ENCODE peak calls at places on chromosomes 7 and 10, in eight cellular contexts. P is spleen, C is tibial artery, M is Karpas-422, Y is GM23248, L is hepatocyte, I is transverse colon, T is pancreas. G is an unnamed sample.

GRCh38 chr10:3806603-3807002 is 21.6 kb upstream of the KLF6 start:
- DNase-seq in P (no peak), C (no peak), M (no peak), Y (peak; percentile 98), L (peak; percentile 80), I (peak; percentile 83), T (no peak), G (no peak)

GRCh38 chr10:47020491-47020890 is 109.3 kb downstream of the PTPN20 start:
- DNase-seq in P (peak; percentile 72), C (peak; percentile 76), M (no peak), Y (peak; percentile 93), L (no peak), I (no peak), T (no peak), G (no peak)

GRCh38 chr7:95951997-95952795 is 179.8 kb downstream of the DYNC1I1 start:
- DNase-seq in P (no peak), C (no peak), M (no peak), Y (no peak), L (no peak), I (no peak), T (no peak), G (no peak)

GRCh38 chr10:30219977-30220751 is 128.9 kb downstream of the MTPAP start:
- DNase-seq in P (no peak), C (peak; percentile 34), M (peak; percentile 46), Y (peak; percentile 63), L (peak; percentile 30), I (no peak), T (no peak), G (no peak)

GRCh38 chr10:97823734-97824133 is 25.9 kb upstream of the GOLGA7B start:
- DNase-seq in P (no peak), C (no peak), M (no peak), Y (no peak), L (no peak), I (peak; percentile 21), T (no peak), G (peak; percentile 51)

GRCh38 chr7:17185690-17186070 is 112.8 kb upstream of the AHR start:
- DNase-seq in P (no peak), C (no peak), M (no peak), Y (peak; percentile 73), L (peak; percentile 28), I (no peak), T (no peak), G (no peak)

GRCh38 chr10:72098301-72099053 is 10.1 kb upstream of the SPOCK2 start:
- DNase-seq in P (no peak), C (no peak), M (no peak), Y (no peak), L (peak; percentile 81), I (no peak), T (no peak), G (no peak)

GRCh38 chr7:156907656-156908055 is 14.7 kb upstream of the LMBR1 start:
- DNase-seq in P (no peak), C (no peak), M (no peak), Y (peak; percentile 75), L (peak; percentile 14), I (no peak), T (no peak), G (no peak)

GRCh38 chr10:94902570-94902969 is 35.9 kb upstream of the CYP2C9 start:
- DNase-seq in P (no peak), C (no peak), M (no peak), Y (peak; percentile 0), L (peak; percentile 60), I (no peak), T (no peak), G (no peak)

GRCh38 chr10:28202941-28203352 is 99.9 kb downstream of the MPP7 start:
- DNase-seq in P (no peak), C (peak; percentile 64), M (no peak), Y (no peak), L (no peak), I (no peak), T (no peak), G (no peak)

GRCh38 chr10:86018735-86019058 is 347.9 kb downstream of the GRID1 start:
- DNase-seq in P (no peak), C (no peak), M (no peak), Y (no peak), L (no peak), I (no peak), T (no peak), G (no peak)

GRCh38 chr7:114645451-114645850 is 230.8 kb downstream of the FOXP2 start:
- DNase-seq in P (no peak), C (no peak), M (no peak), Y (no peak), L (no peak), I (no peak), T (no peak), G (no peak)

GRCh38 chr10:35925511-35925910 is 283.4 kb upstream of the FZD8 start:
- DNase-seq in P (no peak), C (no peak), M (no peak), Y (peak; percentile 22), L (no peak), I (no peak), T (no peak), G (no peak)

GRCh38 chr7:120981888-120982615 is 6.5 kb upstream of the CPED1 start:
- DNase-seq in P (no peak), C (no peak), M (no peak), Y (peak; percentile 88), L (no peak), I (no peak), T (no peak), G (no peak)

GRCh38 chr10:21771219-21771618 is 232.3 kb downstream of the DNAJC1 start:
- DNase-seq in P (no peak), C (no peak), M (no peak), Y (no peak), L (no peak), I (no peak), T (no peak), G (no peak)

GRCh38 chr10:35442592-35442991 is 106.3 kb downstream of the CCNY start:
- DNase-seq in P (no peak), C (no peak), M (no peak), Y (no peak), L (no peak), I (no peak), T (no peak), G (no peak)

GRCh38 chr7:128092221-128092620 is 61.0 kb upstream of the LRRC4 start:
- DNase-seq in P (no peak), C (no peak), M (no peak), Y (no peak), L (no peak), I (no peak), T (no peak), G (no peak)

GRCh38 chr10:6053816-6054581 is 8.2 kb downstream of the IL2RA start:
- DNase-seq in P (peak; percentile 81), C (peak; percentile 35), M (no peak), Y (no peak), L (peak; percentile 54), I (peak; percentile 52), T (peak; percentile 63), G (no peak)

GRCh38 chr10:50216894-50217293 is 34.4 kb downstream of the ASAH2 start:
- DNase-seq in P (no peak), C (no peak), M (no peak), Y (peak; percentile 42), L (no peak), I (no peak), T (no peak), G (no peak)

GRCh38 chr10:62402503-62402902 is 28.3 kb downstream of the ZNF365 start:
- DNase-seq in P (no peak), C (no peak), M (no peak), Y (peak; percentile 57), L (no peak), I (no peak), T (no peak), G (no peak)

DNA sequence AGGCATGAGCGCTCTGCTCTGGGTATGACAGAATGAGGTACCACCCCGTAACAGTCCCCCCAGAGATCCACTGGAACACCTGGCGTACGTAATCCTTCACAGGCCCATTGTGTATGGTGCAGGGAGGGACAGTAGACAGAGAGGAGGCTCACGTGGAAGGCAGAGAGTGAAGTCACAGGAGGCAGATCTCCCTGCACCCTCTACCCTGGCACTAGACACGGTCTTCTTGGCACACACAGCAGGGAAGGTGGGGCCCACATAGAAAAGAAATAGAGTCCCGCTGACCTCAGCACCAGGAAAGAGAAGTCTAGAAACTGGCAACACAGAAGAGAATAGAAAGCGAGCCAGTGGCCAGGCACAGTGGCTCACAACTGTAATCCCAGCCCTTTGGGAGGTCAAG is 51.9 kb downstream of the SLC29A4 start:
- DNase-seq in P (no peak), C (no peak), M (no peak), Y (no peak), L (no peak), I (no peak), T (no peak), G (no peak)
- H3K36me3 ChIP-seq in P (peaks cover 98% of the 10 kb centered on the region), C (peaks cover 100% of the 10 kb centered on the region), M (no peaks in the 10 kb centered on the region), Y (peaks cover 49% of the 10 kb centered on the region), L (peaks cover 5% of the 10 kb centered on the region), I (no peaks in the 10 kb centered on the region), T (peaks cover 11% of the 10 kb centered on the region), G (peaks cover 9% of the 10 kb centered on the region)

GRCh38 chr10:32955790-32956189 is 2.2 kb downstream of the ITGB1 start:
- DNase-seq in P (no peak), C (no peak), M (peak; percentile 49), Y (no peak), L (no peak), I (no peak), T (no peak), G (no peak)
- H3K4me1 ChIP-seq in P (peaks cover 88% of the 10 kb centered on the region), C (peaks cover 47% of the 10 kb centered on the region), M (peaks cover 77% of the 10 kb centered on the region), Y (peaks cover 54% of the 10 kb centered on the region), L (peaks cover 52% of the 10 kb centered on the region), I (peaks cover 65% of the 10 kb centered on the region), T (peaks cover 18% of the 10 kb centered on the region), G (peaks cover 5% of the 10 kb centered on the region)

DNA sequence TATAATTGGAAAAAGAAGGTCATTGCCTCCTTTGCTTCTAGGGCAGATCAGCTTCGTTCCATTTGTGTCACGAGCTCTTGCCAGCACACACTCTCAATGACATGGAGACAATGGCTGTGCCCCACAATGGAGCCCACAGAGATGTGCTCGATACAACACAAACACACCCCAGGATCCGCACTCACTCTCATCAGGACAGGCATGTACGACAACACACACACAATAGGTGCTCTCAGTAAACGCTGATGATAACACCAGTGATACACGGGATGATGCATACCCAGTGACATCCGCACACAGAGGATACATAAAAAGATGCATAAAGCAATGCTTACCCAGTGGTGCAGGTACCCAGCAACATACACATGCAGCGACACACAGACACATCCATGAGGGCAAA is 61.2 kb upstream of the LBX1 start:
- DNase-seq in P (no peak), C (no peak), M (no peak), Y (no peak), L (no peak), I (no peak), T (no peak), G (no peak)
- H3K27me3 ChIP-seq in P (peaks cover 88% of the 10 kb centered on the region), C (peaks cover 97% of the 10 kb centered on the region), M (no peaks in the 10 kb centered on the region), Y (peaks cover 74% of the 10 kb centered on the region), L (peaks cover 92% of the 10 kb centered on the region), I (peaks cover 93% of the 10 kb centered on the region), T (peaks cover 3% of the 10 kb centered on the region), G (peaks cover 2% of the 10 kb centered on the region)

DNA sequence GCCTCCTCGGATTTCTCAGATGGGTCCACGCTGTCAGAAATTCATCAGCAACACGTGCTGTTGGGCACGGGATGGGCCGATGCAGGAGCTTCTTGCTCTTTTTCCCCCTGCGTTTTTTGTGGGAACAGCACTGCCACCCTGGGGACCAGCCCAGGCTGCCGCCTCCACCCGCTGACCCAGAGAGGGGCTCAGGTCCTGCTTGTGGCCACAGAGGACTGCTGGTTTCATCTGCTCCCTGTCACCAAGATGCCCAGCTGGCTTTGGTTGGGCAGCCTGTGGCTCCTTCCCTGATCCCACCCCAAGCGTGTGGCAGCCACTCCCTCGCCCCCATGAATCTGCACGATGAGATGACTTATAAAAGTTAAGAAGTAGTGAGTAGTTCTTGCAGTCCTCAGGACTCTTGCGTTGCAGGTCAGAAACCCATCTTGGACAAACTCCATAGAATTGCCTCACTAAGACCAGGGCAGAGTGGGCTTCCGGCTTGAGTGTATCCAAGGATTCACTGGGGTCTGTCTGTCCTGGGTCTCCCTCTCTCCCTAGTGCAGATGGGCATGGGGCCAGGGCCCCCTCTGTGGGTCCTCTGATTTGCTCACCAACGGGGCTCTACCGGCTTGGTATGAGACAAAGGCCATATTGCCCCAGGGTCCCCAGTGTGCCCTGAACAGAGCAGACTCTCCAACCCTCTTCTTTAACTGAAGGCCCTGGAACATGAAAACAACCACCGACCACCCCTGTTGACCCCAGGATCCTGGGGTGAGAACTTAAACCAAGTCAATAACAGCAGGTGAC is 68.0 kb upstream of the CHST15 start:
- DNase-seq in P (no peak), C (no peak), M (no peak), Y (no peak), L (no peak), I (no peak), T (no peak), G (no peak)
- H3K36me3 ChIP-seq in P (no peaks in the 10 kb centered on the region), C (no peaks in the 10 kb centered on the region), M (no peaks in the 10 kb centered on the region), Y (no peaks in the 10 kb centered on the region), L (no peaks in the 10 kb centered on the region), I (no peaks in the 10 kb centered on the region), T (no peaks in the 10 kb centered on the region), G (no peaks in the 10 kb centered on the region)